ENCODE peak calls at places on chromosomes 1 and 21, in five cellular contexts. One of them, this sample, is unnamed.

GRCh38 chr21:35697321-35697808 is 363.0 kb downstream of the SETD4 start:
- DNase-seq in small intestine: peak; percentile 45
- DNase-seq in upper lobe of left lung: peak; percentile 68
- DNase-seq in CD8-positive, alpha-beta T cell: peak; percentile 16
- DNase-seq in suprapubic skin: no peak
- DNase-seq in this sample: no peak

GRCh38 chr1:234960722-234961467 is 167.7 kb downstream of the TOMM20 start:
- DNase-seq in small intestine: peak; percentile 99
- DNase-seq in upper lobe of left lung: peak; percentile 75
- DNase-seq in CD8-positive, alpha-beta T cell: no peak
- DNase-seq in suprapubic skin: peak; percentile 73
- DNase-seq in this sample: no peak

GRCh38 chr1:112063781-112064180 is 74.3 kb upstream of the KCND3 start:
- DNase-seq in small intestine: no peak
- DNase-seq in upper lobe of left lung: no peak
- DNase-seq in CD8-positive, alpha-beta T cell: no peak
- DNase-seq in suprapubic skin: no peak
- DNase-seq in this sample: no peak

GRCh38 chr1:89812992-89813391 is 7.8 kb upstream of the LRRC8D start:
- DNase-seq in small intestine: no peak
- DNase-seq in upper lobe of left lung: no peak
- DNase-seq in CD8-positive, alpha-beta T cell: no peak
- DNase-seq in suprapubic skin: no peak
- DNase-seq in this sample: no peak

GRCh38 chr1:85445906-85446305 is 19.1 kb downstream of the DDAH1 start:
- DNase-seq in small intestine: no peak
- DNase-seq in upper lobe of left lung: no peak
- DNase-seq in CD8-positive, alpha-beta T cell: no peak
- DNase-seq in suprapubic skin: no peak
- DNase-seq in this sample: no peak

GRCh38 chr1:94325379-94326302 is 88.3 kb upstream of the ARHGAP29 start:
- DNase-seq in small intestine: no peak
- DNase-seq in upper lobe of left lung: no peak
- DNase-seq in CD8-positive, alpha-beta T cell: no peak
- DNase-seq in suprapubic skin: no peak
- DNase-seq in this sample: no peak

GRCh38 chr1:5279127-5279526 is 624.7 kb downstream of the AJAP1 start:
- DNase-seq in small intestine: no peak
- DNase-seq in upper lobe of left lung: no peak
- DNase-seq in CD8-positive, alpha-beta T cell: no peak
- DNase-seq in suprapubic skin: no peak
- DNase-seq in this sample: no peak

GRCh38 chr1:3892748-3893147 is 7.3 kb downstream of the C1orf174 start:
- DNase-seq in small intestine: no peak
- DNase-seq in upper lobe of left lung: peak; percentile 67
- DNase-seq in CD8-positive, alpha-beta T cell: no peak
- DNase-seq in suprapubic skin: no peak
- DNase-seq in this sample: no peak

GRCh38 chr1:21065851-21066250 is 110.8 kb downstream of the EIF4G3 start:
- DNase-seq in small intestine: no peak
- DNase-seq in upper lobe of left lung: no peak
- DNase-seq in CD8-positive, alpha-beta T cell: no peak
- DNase-seq in suprapubic skin: no peak
- DNase-seq in this sample: no peak

GRCh38 chr1:240399381-240399780 is 212.6 kb downstream of the GREM2 start:
- DNase-seq in small intestine: no peak
- DNase-seq in upper lobe of left lung: no peak
- DNase-seq in CD8-positive, alpha-beta T cell: no peak
- DNase-seq in suprapubic skin: no peak
- DNase-seq in this sample: no peak

GRCh38 chr21:37916795-37917142 is 512 bp upstream of the KCNJ6 start:
- DNase-seq in small intestine: no peak
- DNase-seq in upper lobe of left lung: no peak
- DNase-seq in CD8-positive, alpha-beta T cell: no peak
- DNase-seq in suprapubic skin: no peak
- DNase-seq in this sample: no peak

GRCh38 chr1:8671313-8671917 is 146.0 kb downstream of the RERE start:
- DNase-seq in small intestine: peak; percentile 65
- DNase-seq in upper lobe of left lung: peak; percentile 36
- DNase-seq in CD8-positive, alpha-beta T cell: no peak
- DNase-seq in suprapubic skin: no peak
- DNase-seq in this sample: no peak

GRCh38 chr1:31302749-31303441 is 6.1 kb downstream of the ZCCHC17 start:
- DNase-seq in small intestine: no peak
- DNase-seq in upper lobe of left lung: no peak
- DNase-seq in CD8-positive, alpha-beta T cell: no peak
- DNase-seq in suprapubic skin: no peak
- DNase-seq in this sample: no peak

GRCh38 chr1:68181165-68181556 is 51.2 kb downstream of the WLS start:
- DNase-seq in small intestine: no peak
- DNase-seq in upper lobe of left lung: no peak
- DNase-seq in CD8-positive, alpha-beta T cell: no peak
- DNase-seq in suprapubic skin: no peak
- DNase-seq in this sample: no peak

GRCh38 chr21:39060485-39061099 is 122.7 kb downstream of the PSMG1 start:
- DNase-seq in small intestine: no peak
- DNase-seq in upper lobe of left lung: no peak
- DNase-seq in CD8-positive, alpha-beta T cell: no peak
- DNase-seq in suprapubic skin: no peak
- DNase-seq in this sample: no peak

GRCh38 chr1:53327183-53327941 is 508 bp downstream of the LRP8 start:
- DNase-seq in small intestine: no peak
- DNase-seq in upper lobe of left lung: peak; percentile 28
- DNase-seq in CD8-positive, alpha-beta T cell: peak; percentile 53
- DNase-seq in suprapubic skin: no peak
- DNase-seq in this sample: peak; percentile 37

GRCh38 chr1:98019747-98020146 is 98.9 kb upstream of the DPYD start:
- DNase-seq in small intestine: no peak
- DNase-seq in upper lobe of left lung: no peak
- DNase-seq in CD8-positive, alpha-beta T cell: no peak
- DNase-seq in suprapubic skin: no peak
- DNase-seq in this sample: no peak

GRCh38 chr1:53620620-53620957 is 118.4 kb downstream of the GLIS1 start:
- DNase-seq in small intestine: no peak
- DNase-seq in upper lobe of left lung: no peak
- DNase-seq in CD8-positive, alpha-beta T cell: no peak
- DNase-seq in suprapubic skin: peak; percentile 67
- DNase-seq in this sample: no peak

GRCh38 chr1:74835046-74835445 is 102.1 kb downstream of the TYW3 start:
- DNase-seq in small intestine: no peak
- DNase-seq in upper lobe of left lung: no peak
- DNase-seq in CD8-positive, alpha-beta T cell: no peak
- DNase-seq in suprapubic skin: no peak
- DNase-seq in this sample: no peak

GRCh38 chr1:172003766-172004530 is 162.7 kb downstream of the DNM3 start:
- DNase-seq in small intestine: no peak
- DNase-seq in upper lobe of left lung: no peak
- DNase-seq in CD8-positive, alpha-beta T cell: no peak
- DNase-seq in suprapubic skin: no peak
- DNase-seq in this sample: no peak

GRCh38 chr1:224245188-224245587 is 62.1 kb downstream of the DEGS1 start:
- DNase-seq in small intestine: peak; percentile 3
- DNase-seq in upper lobe of left lung: peak; percentile 57
- DNase-seq in CD8-positive, alpha-beta T cell: peak; percentile 23
- DNase-seq in suprapubic skin: no peak
- DNase-seq in this sample: no peak

GRCh38 chr21:43598416-43599120 is 60.7 kb downstream of the HSF2BP start:
- DNase-seq in small intestine: no peak
- DNase-seq in upper lobe of left lung: no peak
- DNase-seq in CD8-positive, alpha-beta T cell: no peak
- DNase-seq in suprapubic skin: no peak
- DNase-seq in this sample: no peak

GRCh38 chr1:214446772-214447556 is 104.4 kb downstream of the PTPN14 start:
- DNase-seq in small intestine: peak; percentile 6
- DNase-seq in upper lobe of left lung: no peak
- DNase-seq in CD8-positive, alpha-beta T cell: no peak
- DNase-seq in suprapubic skin: no peak
- DNase-seq in this sample: no peak

GRCh38 chr1:223210786-223211115 is 67.7 kb upstream of the TLR5 start:
- DNase-seq in small intestine: no peak
- DNase-seq in upper lobe of left lung: no peak
- DNase-seq in CD8-positive, alpha-beta T cell: no peak
- DNase-seq in suprapubic skin: no peak
- DNase-seq in this sample: no peak

GRCh38 chr1:232574867-232575523 is 54.9 kb downstream of the SIPA1L2 start:
- DNase-seq in small intestine: no peak
- DNase-seq in upper lobe of left lung: no peak
- DNase-seq in CD8-positive, alpha-beta T cell: no peak
- DNase-seq in suprapubic skin: no peak
- DNase-seq in this sample: no peak

GRCh38 chr1:152160553-152160952 is 1.5 kb upstream of the RPTN start:
- DNase-seq in small intestine: no peak
- DNase-seq in upper lobe of left lung: no peak
- DNase-seq in CD8-positive, alpha-beta T cell: no peak
- DNase-seq in suprapubic skin: no peak
- DNase-seq in this sample: no peak

GRCh38 chr1:31765041-31765467 is 914 bp upstream of the ADGRB2 start:
- DNase-seq in small intestine: no peak
- DNase-seq in upper lobe of left lung: no peak
- DNase-seq in CD8-positive, alpha-beta T cell: no peak
- DNase-seq in suprapubic skin: no peak
- DNase-seq in this sample: no peak

GRCh38 chr1:112454316-112454715 is 54.4 kb upstream of the WNT2B start:
- DNase-seq in small intestine: no peak
- DNase-seq in upper lobe of left lung: no peak
- DNase-seq in CD8-positive, alpha-beta T cell: no peak
- DNase-seq in suprapubic skin: no peak
- DNase-seq in this sample: no peak

DNA sequence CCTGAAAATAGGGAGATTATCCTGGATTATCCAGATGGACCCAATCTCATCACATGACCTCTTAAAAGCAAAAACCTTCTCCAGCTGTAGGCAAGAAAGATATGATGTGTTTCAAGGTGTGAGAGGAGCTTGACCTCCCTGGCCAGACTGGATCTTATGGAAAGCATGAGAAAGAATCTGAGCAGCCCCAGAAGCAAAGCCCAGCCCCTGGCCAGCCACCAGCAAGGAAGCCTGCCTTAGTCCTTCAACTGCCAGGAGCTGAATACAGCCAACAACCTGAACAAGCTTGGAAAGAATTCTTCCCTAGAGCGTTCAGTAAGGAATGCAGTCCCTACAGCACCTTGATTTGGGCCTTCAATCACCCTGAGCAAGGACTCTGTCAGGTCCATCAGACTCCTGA is 375.0 kb upstream of the CHRM3 start:
- DNase-seq in small intestine: no peak
- DNase-seq in upper lobe of left lung: no peak
- DNase-seq in CD8-positive, alpha-beta T cell: no peak
- DNase-seq in suprapubic skin: no peak
- DNase-seq in this sample: no peak
- H3K9me3 ChIP-seq in small intestine: no peaks in the 10 kb centered on the region
- H3K9me3 ChIP-seq in upper lobe of left lung: no peaks in the 10 kb centered on the region
- H3K9me3 ChIP-seq in CD8-positive, alpha-beta T cell: no peaks in the 10 kb centered on the region
- H3K9me3 ChIP-seq in suprapubic skin: no peaks in the 10 kb centered on the region
- H3K9me3 ChIP-seq in this sample: no peaks in the 10 kb centered on the region

GRCh38 chr21:45004481-45005263 is 64.8 kb downstream of the SLX9 start:
- DNase-seq in small intestine: no peak
- DNase-seq in upper lobe of left lung: no peak
- DNase-seq in CD8-positive, alpha-beta T cell: no peak
- DNase-seq in suprapubic skin: no peak
- DNase-seq in this sample: no peak

GRCh38 chr21:45003331-45004058 is 63.7 kb downstream of the SLX9 start:
- DNase-seq in small intestine: no peak
- DNase-seq in upper lobe of left lung: no peak
- DNase-seq in CD8-positive, alpha-beta T cell: no peak
- DNase-seq in suprapubic skin: no peak
- DNase-seq in this sample: peak; percentile 9

GRCh38 chr21:45009616-45010015 is 64.8 kb upstream of the ADARB1 start:
- DNase-seq in small intestine: no peak
- DNase-seq in upper lobe of left lung: no peak
- DNase-seq in CD8-positive, alpha-beta T cell: no peak
- DNase-seq in suprapubic skin: no peak
- DNase-seq in this sample: no peak

GRCh38 chr21:45004059-45004422 is 64.2 kb downstream of the SLX9 start:
- DNase-seq in small intestine: no peak
- DNase-seq in upper lobe of left lung: no peak
- DNase-seq in CD8-positive, alpha-beta T cell: no peak
- DNase-seq in suprapubic skin: no peak
- DNase-seq in this sample: no peak

GRCh38 chr21:45006536-45007079 is 66.8 kb downstream of the SLX9 start:
- DNase-seq in small intestine: no peak
- DNase-seq in upper lobe of left lung: no peak
- DNase-seq in CD8-positive, alpha-beta T cell: no peak
- DNase-seq in suprapubic skin: no peak
- DNase-seq in this sample: no peak
- H3K9me3 ChIP-seq in small intestine: no peaks in the 10 kb centered on the region
- H3K9me3 ChIP-seq in upper lobe of left lung: no peaks in the 10 kb centered on the region
- H3K9me3 ChIP-seq in CD8-positive, alpha-beta T cell: no peaks in the 10 kb centered on the region
- H3K9me3 ChIP-seq in suprapubic skin: no peaks in the 10 kb centered on the region
- H3K9me3 ChIP-seq in this sample: peaks cover 3% of the 10 kb centered on the region

GRCh38 chr1:14705824-14706223 is 107.3 kb downstream of the KAZN start:
- DNase-seq in small intestine: no peak
- DNase-seq in upper lobe of left lung: no peak
- DNase-seq in CD8-positive, alpha-beta T cell: no peak
- DNase-seq in suprapubic skin: no peak
- DNase-seq in this sample: no peak

GRCh38 chr1:14707774-14708450 is 109.4 kb downstream of the KAZN start:
- DNase-seq in small intestine: no peak
- DNase-seq in upper lobe of left lung: peak; percentile 26
- DNase-seq in CD8-positive, alpha-beta T cell: no peak
- DNase-seq in suprapubic skin: no peak
- DNase-seq in this sample: no peak

GRCh38 chr1:14706656-14707055 is 108.2 kb downstream of the KAZN start:
- DNase-seq in small intestine: no peak
- DNase-seq in upper lobe of left lung: no peak
- DNase-seq in CD8-positive, alpha-beta T cell: no peak
- DNase-seq in suprapubic skin: no peak
- DNase-seq in this sample: no peak

GRCh38 chr1:14699596-14699995 is 101.1 kb downstream of the KAZN start:
- DNase-seq in small intestine: no peak
- DNase-seq in upper lobe of left lung: no peak
- DNase-seq in CD8-positive, alpha-beta T cell: no peak
- DNase-seq in suprapubic skin: no peak
- DNase-seq in this sample: no peak

GRCh38 chr1:14704846-14705245 is 106.4 kb downstream of the KAZN start:
- DNase-seq in small intestine: no peak
- DNase-seq in upper lobe of left lung: no peak
- DNase-seq in CD8-positive, alpha-beta T cell: no peak
- DNase-seq in suprapubic skin: no peak
- DNase-seq in this sample: no peak
- H3K9me3 ChIP-seq in small intestine: no peaks in the 10 kb centered on the region
- H3K9me3 ChIP-seq in upper lobe of left lung: no peaks in the 10 kb centered on the region
- H3K9me3 ChIP-seq in CD8-positive, alpha-beta T cell: no peaks in the 10 kb centered on the region
- H3K9me3 ChIP-seq in suprapubic skin: no peaks in the 10 kb centered on the region
- H3K9me3 ChIP-seq in this sample: no peaks in the 10 kb centered on the region

GRCh38 chr1:236200925-236201324 is 58.6 kb downstream of the GPR137B start:
- DNase-seq in small intestine: no peak
- DNase-seq in upper lobe of left lung: no peak
- DNase-seq in CD8-positive, alpha-beta T cell: no peak
- DNase-seq in suprapubic skin: no peak
- DNase-seq in this sample: no peak
- H3K9me3 ChIP-seq in small intestine: no peaks in the 10 kb centered on the region
- H3K9me3 ChIP-seq in upper lobe of left lung: peaks cover 31% of the 10 kb centered on the region
- H3K9me3 ChIP-seq in CD8-positive, alpha-beta T cell: peaks cover 21% of the 10 kb centered on the region
- H3K9me3 ChIP-seq in suprapubic skin: peaks cover 10% of the 10 kb centered on the region
- H3K9me3 ChIP-seq in this sample: peaks cover 8% of the 10 kb centered on the region

This sample was measured in T-helper 17 cell.